ENCODE peak calls at places on chromosome 20, in six cellular contexts. D is H9, U is IMR-90, C is neuronal stem cell, J is mesenchymal stem cell, X is H1. Y is an unnamed sample.

GRCh38 chr20:48728042-48728837 is 99.6 kb downstream of the PREX1 start:
- DNase-seq in C (no peak), D (no peak), J (no peak), X (no peak), U (no peak), Y (no peak)

GRCh38 chr20:12702312-12702711 is 306.5 kb upstream of the SPTLC3 start:
- DNase-seq in J (no peak), X (no peak), C (no peak), D (no peak), U (no peak), Y (no peak)

GRCh38 chr20:6061544-6061943 is 7.7 kb upstream of the LRRN4 start:
- DNase-seq in D (no peak), C (no peak), X (no peak), J (no peak), U (no peak), Y (no peak)

GRCh38 chr20:62949887-62950286 is 2.6 kb upstream of the SLC17A9 start:
- DNase-seq in J (no peak), C (no peak), X (no peak), D (no peak), U (no peak), Y (no peak)

GRCh38 chr20:63169731-63170130 is 46.2 kb downstream of the YTHDF1 start:
- DNase-seq in C (no peak), D (no peak), U (no peak), J (no peak), X (no peak), Y (no peak)

GRCh38 chr20:37627767-37628130 is 66.1 kb upstream of the CTNNBL1 start:
- DNase-seq in C (no peak), X (no peak), J (no peak), D (no peak), U (no peak), Y (peak; percentile 73)

GRCh38 chr20:43459022-43459942 is 1.6 kb downstream of the SRSF6 start:
- DNase-seq in C (peak; percentile 14), D (no peak), U (peak; percentile 20), J (peak; percentile 28), X (no peak), Y (no peak)

GRCh38 chr20:52190437-52191131 is 995 bp downstream of the ZFP64 start:
- DNase-seq in D (peak; percentile 41), J (peak; percentile 55), U (peak; percentile 11), X (no peak), C (no peak), Y (peak; percentile 37)

GRCh38 chr20:58327211-58327610 is 17.7 kb downstream of the RAB22A start:
- DNase-seq in J (peak; percentile 30), X (no peak), U (no peak), D (no peak), C (no peak), Y (peak; percentile 21)

GRCh38 chr20:3647418-3647817 is 15.8 kb downstream of the GFRA4 start:
- DNase-seq in C (no peak), X (no peak), D (no peak), J (no peak), U (no peak), Y (no peak)

GRCh38 chr20:45823949-45824835 is 2.9 kb downstream of the TNNC2 start:
- DNase-seq in C (no peak), X (peak; percentile 53), J (peak; percentile 33), U (no peak), D (peak; percentile 87), Y (peak; percentile 24)

GRCh38 chr20:43360016-43360415 is 97.7 kb upstream of the SRSF6 start:
- DNase-seq in U (no peak), J (no peak), X (no peak), D (no peak), C (no peak), Y (no peak)

GRCh38 chr20:17671051-17671450 is 11.0 kb downstream of the RRBP1 start:
- DNase-seq in U (no peak), D (no peak), X (no peak), C (no peak), J (no peak), Y (no peak)

GRCh38 chr20:21179796-21180195 is 53.9 kb downstream of the KIZ start:
- DNase-seq in C (no peak), J (peak; percentile 31), X (no peak), U (peak; percentile 36), D (no peak), Y (no peak)

GRCh38 chr20:51906694-51907093 is 104.4 kb upstream of the SALL4 start:
- DNase-seq in D (no peak), J (no peak), U (no peak), X (no peak), C (no peak), Y (no peak)

GRCh38 chr20:43318749-43319148 is 129.0 kb upstream of the PTPRT start:
- DNase-seq in D (no peak), C (no peak), X (no peak), J (no peak), U (no peak), Y (peak; percentile 47)

GRCh38 chr20:5077761-5078387 is 41.9 kb downstream of the PCNA start:
- DNase-seq in D (no peak), J (no peak), X (no peak), C (no peak), U (no peak), Y (peak; percentile 87)

GRCh38 chr20:50837532-50838321 is 42.9 kb downstream of the BCAS4 start:
- DNase-seq in J (no peak), D (no peak), C (no peak), U (peak; percentile 83), X (no peak), Y (peak; percentile 25)

GRCh38 chr20:10972219-10972860 is 298.5 kb upstream of the JAG1 start:
- DNase-seq in D (no peak), X (no peak), C (no peak), J (no peak), U (no peak), Y (no peak)

GRCh38 chr20:44692932-44693476 is 22.2 kb upstream of the CCN5 start:
- DNase-seq in D (peak; percentile 58), J (peak; percentile 97), X (peak; percentile 38), U (peak; percentile 93), C (no peak), Y (peak; percentile 98)

GRCh38 chr20:10253750-10254149 is 35.1 kb downstream of the SNAP25 start:
- DNase-seq in U (no peak), J (no peak), D (no peak), C (no peak), X (no peak), Y (no peak)

GRCh38 chr20:36153754-36154695 is 515 bp upstream of the EPB41L1 start:
- DNase-seq in D (peak; percentile 85), C (peak; percentile 62), J (peak; percentile 75), X (no peak), U (peak; percentile 59), Y (peak; percentile 29)

GRCh38 chr20:62936996-62937352 is 973 bp upstream of the GID8 start:
- DNase-seq in X (no peak), U (peak; percentile 83), D (no peak), J (peak; percentile 80), C (no peak), Y (no peak)

GRCh38 chr20:49515588-49515987 is 33.1 kb upstream of the KCNB1 start:
- DNase-seq in C (no peak), J (no peak), U (no peak), X (no peak), D (no peak), Y (no peak)

GRCh38 chr20:50996901-50997830 is 25.7 kb downstream of the KCNG1 start:
- DNase-seq in X (no peak), D (no peak), U (peak; percentile 75), J (peak; percentile 64), C (no peak), Y (no peak)

GRCh38 chr20:36760647-36761046 is 12.9 kb downstream of the DSN1 start:
- DNase-seq in J (no peak), X (no peak), D (no peak), U (no peak), C (no peak), Y (no peak)

GRCh38 chr20:12358006-12358654 is 440.4 kb downstream of the BTBD3 start:
- DNase-seq in U (no peak), D (peak; percentile 60), C (no peak), J (no peak), X (no peak), Y (peak; percentile 51)

GRCh38 chr20:19944772-19945459 is 72.2 kb upstream of the NAA20 start:
- DNase-seq in X (no peak), D (no peak), J (peak; percentile 72), C (no peak), U (peak; percentile 67), Y (no peak)

GRCh38 chr20:1362484-1362883 is 30.4 kb downstream of the FKBP1A start:
- DNase-seq in U (no peak), D (no peak), J (no peak), C (no peak), X (no peak), Y (no peak)

GRCh38 chr20:24584538-24585356 is 115.3 kb downstream of the SYNDIG1 start:
- DNase-seq in C (no peak), D (no peak), X (no peak), U (peak; percentile 59), J (no peak), Y (no peak)

DNA sequence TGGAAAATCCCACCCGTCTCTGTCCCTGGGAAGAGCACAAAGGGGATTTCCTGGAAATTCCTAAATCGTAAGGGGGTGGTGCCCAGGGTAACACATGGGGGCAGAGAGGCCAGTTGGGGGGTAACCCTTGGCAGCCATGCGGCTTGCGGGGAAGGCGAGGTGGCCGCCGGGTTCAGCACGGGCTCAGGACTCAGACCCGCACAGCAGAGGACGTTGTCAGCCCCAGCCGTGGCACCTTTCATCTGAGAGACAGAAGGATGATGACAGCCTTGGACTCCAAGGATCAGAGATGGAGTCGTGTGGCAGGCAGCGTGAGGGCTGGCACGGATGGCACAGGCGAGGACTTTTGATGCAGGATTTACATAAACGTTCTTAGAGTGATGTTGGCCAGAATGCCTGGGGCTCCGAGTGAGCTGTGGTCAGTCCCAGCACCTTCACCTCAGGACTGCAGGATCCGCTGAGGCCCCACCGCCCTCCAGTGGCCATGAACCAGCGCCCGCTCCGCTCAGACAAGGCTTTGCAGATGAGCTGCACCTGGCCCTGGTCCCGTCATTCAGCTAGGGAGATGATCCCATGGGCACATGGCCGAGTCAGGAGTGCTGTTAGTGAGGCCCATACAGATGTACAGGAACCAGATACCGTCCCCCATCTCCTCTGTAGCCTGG is 190.3 kb downstream of the TAF4 start:
- DNase-seq in D (peak; percentile 56), C (no peak), X (no peak), J (no peak), U (no peak), Y (no peak)
- H3K14ac ChIP-seq in D (no peak overlapping the region), C (peak overlapping the region; percentile 85), X (no peak overlapping the region), J (no peak overlapping the region), U (no peak overlapping the region), Y (no peak overlapping the region)

GRCh38 chr20:297925-298754 is 770 bp downstream of the ZCCHC3 start:
- DNase-seq in C (no peak), U (peak; percentile 71), D (no peak), J (peak; percentile 66), X (no peak), Y (peak; percentile 50)
- H3K14ac ChIP-seq in C (no peak overlapping the region), U (peak overlapping the region; percentile 97), D (peak overlapping the region; percentile 80), J (peak overlapping the region; percentile 97), X (no peak overlapping the region), Y (peak overlapping the region; percentile 85)

GRCh38 chr20:23021541-23021940 is 13.6 kb upstream of the SSTR4 start:
- DNase-seq in U (no peak), J (no peak), X (no peak), D (no peak), C (no peak), Y (no peak)
- H3K14ac ChIP-seq in U (no peak overlapping the region), J (no peak overlapping the region), X (no peak overlapping the region), D (no peak overlapping the region), C (no peak overlapping the region), Y (no peak overlapping the region)

DNA sequence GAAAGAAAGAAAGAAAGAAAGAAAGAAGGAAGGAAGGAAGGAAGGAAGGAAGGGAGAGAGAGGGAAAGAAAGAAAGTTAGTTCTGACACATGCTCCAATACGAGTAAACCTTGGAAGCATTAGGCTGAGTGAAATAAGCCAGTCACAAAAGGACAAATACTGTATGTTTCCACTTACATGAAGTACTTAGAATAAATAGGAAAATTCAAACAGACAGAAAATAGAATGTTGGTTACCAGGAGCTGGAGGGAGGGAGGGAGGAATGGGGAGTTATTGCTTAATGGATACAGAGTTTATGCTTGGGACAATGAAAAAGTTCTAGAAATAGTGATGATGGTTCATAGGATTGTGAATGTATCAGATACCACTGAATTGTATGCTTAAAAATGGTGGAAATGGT is 75.2 kb upstream of the CDH4 start:
- DNase-seq in U (no peak), C (no peak), X (no peak), D (no peak), J (no peak), Y (no peak)
- H3K14ac ChIP-seq in U (no peak overlapping the region), C (no peak overlapping the region), X (no peak overlapping the region), D (no peak overlapping the region), J (no peak overlapping the region), Y (no peak overlapping the region)

Y was measured in trophoblast cell.